ENCODE peak calls at places on chromosomes 5 and 9, in ten cellular contexts. One of them, this sample, is unnamed.

GRCh38 chr5:124238350-124238749 is 508.1 kb downstream of the ZNF608 start:
- DNase-seq in posterior cingulate gyrus: no peak
- DNase-seq in cardiac fibroblast: no peak
- DNase-seq in EH: no peak
- DNase-seq in posterior vena cava: no peak
- DNase-seq in left ventricle myocardium inferior: no peak
- DNase-seq in iPS-NIHi11: no peak
- DNase-seq in hepatic stellate cell: no peak
- DNase-seq in substantia nigra: no peak
- DNase-seq in adipocyte: no peak
- DNase-seq in this sample: no peak

GRCh38 chr9:133050142-133050541 is 11.6 kb upstream of the CEL start:
- DNase-seq in posterior cingulate gyrus: no peak
- DNase-seq in cardiac fibroblast: no peak
- DNase-seq in EH: peak; percentile 29
- DNase-seq in posterior vena cava: no peak
- DNase-seq in left ventricle myocardium inferior: no peak
- DNase-seq in iPS-NIHi11: no peak
- DNase-seq in hepatic stellate cell: no peak
- DNase-seq in substantia nigra: no peak
- DNase-seq in adipocyte: no peak
- DNase-seq in this sample: no peak

GRCh38 chr5:125064610-125065009 is 318.2 kb upstream of the ZNF608 start:
- DNase-seq in posterior cingulate gyrus: no peak
- DNase-seq in cardiac fibroblast: no peak
- DNase-seq in EH: no peak
- DNase-seq in posterior vena cava: no peak
- DNase-seq in left ventricle myocardium inferior: no peak
- DNase-seq in iPS-NIHi11: no peak
- DNase-seq in hepatic stellate cell: no peak
- DNase-seq in substantia nigra: no peak
- DNase-seq in adipocyte: no peak
- DNase-seq in this sample: no peak

GRCh38 chr5:20678814-20679298 is 690.9 kb upstream of the CDH18 start:
- DNase-seq in posterior cingulate gyrus: no peak
- DNase-seq in cardiac fibroblast: peak; percentile 80
- DNase-seq in EH: peak; percentile 11
- DNase-seq in posterior vena cava: no peak
- DNase-seq in left ventricle myocardium inferior: no peak
- DNase-seq in iPS-NIHi11: no peak
- DNase-seq in hepatic stellate cell: no peak
- DNase-seq in substantia nigra: no peak
- DNase-seq in adipocyte: peak; percentile 88
- DNase-seq in this sample: no peak

GRCh38 chr9:10835791-10836463 is 223.1 kb upstream of the PTPRD start:
- DNase-seq in posterior cingulate gyrus: no peak
- DNase-seq in cardiac fibroblast: no peak
- DNase-seq in EH: no peak
- DNase-seq in posterior vena cava: no peak
- DNase-seq in left ventricle myocardium inferior: no peak
- DNase-seq in iPS-NIHi11: no peak
- DNase-seq in hepatic stellate cell: no peak
- DNase-seq in substantia nigra: no peak
- DNase-seq in adipocyte: no peak
- DNase-seq in this sample: no peak

GRCh38 chr9:129105857-129106694 is 4.5 kb downstream of the CRAT start:
- DNase-seq in posterior cingulate gyrus: no peak
- DNase-seq in cardiac fibroblast: no peak
- DNase-seq in EH: no peak
- DNase-seq in posterior vena cava: no peak
- DNase-seq in left ventricle myocardium inferior: no peak
- DNase-seq in iPS-NIHi11: no peak
- DNase-seq in hepatic stellate cell: no peak
- DNase-seq in substantia nigra: no peak
- DNase-seq in adipocyte: no peak
- DNase-seq in this sample: no peak

GRCh38 chr9:113205449-113206247 is 15.4 kb downstream of the FKBP15 start:
- DNase-seq in posterior cingulate gyrus: no peak
- DNase-seq in cardiac fibroblast: no peak
- DNase-seq in EH: no peak
- DNase-seq in posterior vena cava: no peak
- DNase-seq in left ventricle myocardium inferior: no peak
- DNase-seq in iPS-NIHi11: no peak
- DNase-seq in hepatic stellate cell: no peak
- DNase-seq in substantia nigra: no peak
- DNase-seq in adipocyte: no peak
- DNase-seq in this sample: no peak

GRCh38 chr5:149687789-149688188 is 42.3 kb upstream of the PPARGC1B start:
- DNase-seq in posterior cingulate gyrus: no peak
- DNase-seq in cardiac fibroblast: no peak
- DNase-seq in EH: no peak
- DNase-seq in posterior vena cava: no peak
- DNase-seq in left ventricle myocardium inferior: no peak
- DNase-seq in iPS-NIHi11: no peak
- DNase-seq in hepatic stellate cell: no peak
- DNase-seq in substantia nigra: no peak
- DNase-seq in adipocyte: no peak
- DNase-seq in this sample: no peak

GRCh38 chr9:69867081-69867814 is 46.6 kb downstream of the CFAP95 start:
- DNase-seq in posterior cingulate gyrus: no peak
- DNase-seq in cardiac fibroblast: peak; percentile 6
- DNase-seq in EH: no peak
- DNase-seq in posterior vena cava: no peak
- DNase-seq in left ventricle myocardium inferior: no peak
- DNase-seq in iPS-NIHi11: no peak
- DNase-seq in hepatic stellate cell: no peak
- DNase-seq in substantia nigra: no peak
- DNase-seq in adipocyte: no peak
- DNase-seq in this sample: no peak

GRCh38 chr9:122334916-122335315 is 35.9 kb upstream of the PTGS1 start:
- DNase-seq in posterior cingulate gyrus: no peak
- DNase-seq in cardiac fibroblast: no peak
- DNase-seq in EH: peak; percentile 40
- DNase-seq in posterior vena cava: no peak
- DNase-seq in left ventricle myocardium inferior: no peak
- DNase-seq in iPS-NIHi11: no peak
- DNase-seq in hepatic stellate cell: no peak
- DNase-seq in substantia nigra: no peak
- DNase-seq in adipocyte: no peak
- DNase-seq in this sample: no peak

GRCh38 chr9:121604654-121605053 is 46.8 kb upstream of the DAB2IP start:
- DNase-seq in posterior cingulate gyrus: no peak
- DNase-seq in cardiac fibroblast: no peak
- DNase-seq in EH: no peak
- DNase-seq in posterior vena cava: no peak
- DNase-seq in left ventricle myocardium inferior: no peak
- DNase-seq in iPS-NIHi11: no peak
- DNase-seq in hepatic stellate cell: no peak
- DNase-seq in substantia nigra: no peak
- DNase-seq in adipocyte: no peak
- DNase-seq in this sample: no peak

GRCh38 chr9:34557421-34558321 is 31.9 kb downstream of the CNTFR start:
- DNase-seq in posterior cingulate gyrus: no peak
- DNase-seq in cardiac fibroblast: no peak
- DNase-seq in EH: no peak
- DNase-seq in posterior vena cava: no peak
- DNase-seq in left ventricle myocardium inferior: no peak
- DNase-seq in iPS-NIHi11: no peak
- DNase-seq in hepatic stellate cell: no peak
- DNase-seq in substantia nigra: no peak
- DNase-seq in adipocyte: no peak
- DNase-seq in this sample: no peak

GRCh38 chr5:159571501-159572244 is 241.4 kb upstream of the IL12B start:
- DNase-seq in posterior cingulate gyrus: no peak
- DNase-seq in cardiac fibroblast: no peak
- DNase-seq in EH: no peak
- DNase-seq in posterior vena cava: no peak
- DNase-seq in left ventricle myocardium inferior: no peak
- DNase-seq in iPS-NIHi11: no peak
- DNase-seq in hepatic stellate cell: no peak
- DNase-seq in substantia nigra: no peak
- DNase-seq in adipocyte: no peak
- DNase-seq in this sample: no peak

GRCh38 chr5:53059281-53059680 is 50.3 kb downstream of the MOCS2 start:
- DNase-seq in posterior cingulate gyrus: no peak
- DNase-seq in cardiac fibroblast: no peak
- DNase-seq in EH: no peak
- DNase-seq in posterior vena cava: no peak
- DNase-seq in left ventricle myocardium inferior: no peak
- DNase-seq in iPS-NIHi11: no peak
- DNase-seq in hepatic stellate cell: no peak
- DNase-seq in substantia nigra: no peak
- DNase-seq in adipocyte: no peak
- DNase-seq in this sample: no peak

GRCh38 chr9:117464941-117465616 is 50.2 kb upstream of the ASTN2 start:
- DNase-seq in posterior cingulate gyrus: peak; percentile 81
- DNase-seq in cardiac fibroblast: no peak
- DNase-seq in EH: no peak
- DNase-seq in posterior vena cava: no peak
- DNase-seq in left ventricle myocardium inferior: no peak
- DNase-seq in iPS-NIHi11: no peak
- DNase-seq in hepatic stellate cell: no peak
- DNase-seq in substantia nigra: peak; percentile 75
- DNase-seq in adipocyte: no peak
- DNase-seq in this sample: no peak

GRCh38 chr5:67010684-67011409 is 185.8 kb downstream of the CD180 start:
- DNase-seq in posterior cingulate gyrus: no peak
- DNase-seq in cardiac fibroblast: peak; percentile 51
- DNase-seq in EH: peak; percentile 58
- DNase-seq in posterior vena cava: no peak
- DNase-seq in left ventricle myocardium inferior: no peak
- DNase-seq in iPS-NIHi11: no peak
- DNase-seq in hepatic stellate cell: peak; percentile 15
- DNase-seq in substantia nigra: no peak
- DNase-seq in adipocyte: no peak
- DNase-seq in this sample: no peak

GRCh38 chr9:2764371-2764770 is 47.1 kb downstream of the KCNV2 start:
- DNase-seq in posterior cingulate gyrus: no peak
- DNase-seq in cardiac fibroblast: no peak
- DNase-seq in EH: peak; percentile 39
- DNase-seq in posterior vena cava: no peak
- DNase-seq in left ventricle myocardium inferior: no peak
- DNase-seq in iPS-NIHi11: no peak
- DNase-seq in hepatic stellate cell: no peak
- DNase-seq in substantia nigra: no peak
- DNase-seq in adipocyte: no peak
- DNase-seq in this sample: no peak

GRCh38 chr5:2905741-2906140 is 154.3 kb upstream of the IRX2 start:
- DNase-seq in posterior cingulate gyrus: no peak
- DNase-seq in cardiac fibroblast: no peak
- DNase-seq in EH: no peak
- DNase-seq in posterior vena cava: no peak
- DNase-seq in left ventricle myocardium inferior: no peak
- DNase-seq in iPS-NIHi11: no peak
- DNase-seq in hepatic stellate cell: no peak
- DNase-seq in substantia nigra: no peak
- DNase-seq in adipocyte: no peak
- DNase-seq in this sample: no peak

GRCh38 chr9:93012998-93013855 is 45.3 kb upstream of the SUSD3 start:
- DNase-seq in posterior cingulate gyrus: no peak
- DNase-seq in cardiac fibroblast: no peak
- DNase-seq in EH: no peak
- DNase-seq in posterior vena cava: no peak
- DNase-seq in left ventricle myocardium inferior: no peak
- DNase-seq in iPS-NIHi11: no peak
- DNase-seq in hepatic stellate cell: no peak
- DNase-seq in substantia nigra: no peak
- DNase-seq in adipocyte: no peak
- DNase-seq in this sample: no peak

GRCh38 chr5:150313501-150313900 is 10.8 kb upstream of the ARSI start:
- DNase-seq in posterior cingulate gyrus: no peak
- DNase-seq in cardiac fibroblast: no peak
- DNase-seq in EH: no peak
- DNase-seq in posterior vena cava: no peak
- DNase-seq in left ventricle myocardium inferior: no peak
- DNase-seq in iPS-NIHi11: no peak
- DNase-seq in hepatic stellate cell: no peak
- DNase-seq in substantia nigra: no peak
- DNase-seq in adipocyte: no peak
- DNase-seq in this sample: no peak

GRCh38 chr5:39503148-39503547 is 78.4 kb upstream of the DAB2 start:
- DNase-seq in posterior cingulate gyrus: no peak
- DNase-seq in cardiac fibroblast: peak; percentile 81
- DNase-seq in EH: peak; percentile 48
- DNase-seq in posterior vena cava: no peak
- DNase-seq in left ventricle myocardium inferior: no peak
- DNase-seq in iPS-NIHi11: no peak
- DNase-seq in hepatic stellate cell: no peak
- DNase-seq in substantia nigra: no peak
- DNase-seq in adipocyte: peak; percentile 84
- DNase-seq in this sample: no peak

GRCh38 chr9:73807956-73808355 is 656.3 kb downstream of the ANXA1 start:
- DNase-seq in posterior cingulate gyrus: no peak
- DNase-seq in cardiac fibroblast: peak; percentile 7
- DNase-seq in EH: no peak
- DNase-seq in posterior vena cava: no peak
- DNase-seq in left ventricle myocardium inferior: no peak
- DNase-seq in iPS-NIHi11: no peak
- DNase-seq in hepatic stellate cell: no peak
- DNase-seq in substantia nigra: no peak
- DNase-seq in adipocyte: peak; percentile 6
- DNase-seq in this sample: no peak

GRCh38 chr5:34789021-34789531 is 49.9 kb upstream of the TTC23L start:
- DNase-seq in posterior cingulate gyrus: no peak
- DNase-seq in cardiac fibroblast: peak; percentile 94
- DNase-seq in EH: peak; percentile 50
- DNase-seq in posterior vena cava: peak; percentile 85
- DNase-seq in left ventricle myocardium inferior: no peak
- DNase-seq in iPS-NIHi11: no peak
- DNase-seq in hepatic stellate cell: no peak
- DNase-seq in substantia nigra: no peak
- DNase-seq in adipocyte: no peak
- DNase-seq in this sample: peak; percentile 26

GRCh38 chr5:122192883-122193496 is 63.6 kb downstream of the ZNF474 start:
- DNase-seq in posterior cingulate gyrus: no peak
- DNase-seq in cardiac fibroblast: peak; percentile 82
- DNase-seq in EH: peak; percentile 69
- DNase-seq in posterior vena cava: no peak
- DNase-seq in left ventricle myocardium inferior: no peak
- DNase-seq in iPS-NIHi11: peak; percentile 80
- DNase-seq in hepatic stellate cell: no peak
- DNase-seq in substantia nigra: no peak
- DNase-seq in adipocyte: peak; percentile 92
- DNase-seq in this sample: no peak

This sample was measured in heart left ventricle.